ENCODE peak calls at places on chromosomes 1 and 21, in nine cellular contexts. F, Z, A, Y, H, N, Q, T and J are unnamed samples. For H3K4me1 and H3K27me3, the result is how much of the 10 kb centered on the place peaks cover.

GRCh38 chr21:31710586-31710985 is 21.3 kb downstream of the SCAF4 start:
- DNase-seq in Q (no peak), N (peak), T (no peak), Y (no peak), Z (peak), A (no peak), F (no peak), H (no peak), J (peak)

GRCh38 chr1:44723064-44723463 is 7.9 kb downstream of the RNU5D-1 start:
- DNase-seq in H (no peak), Y (no peak), T (peak), F (no peak), A (no peak), Q (no peak), Z (no peak), N (no peak), J (no peak)

GRCh38 chr1:62386351-62387121 is 50.3 kb upstream of the USP1 start:
- DNase-seq in A (no peak), H (no peak), Q (no peak), F (no peak), T (no peak), Y (no peak), N (no peak), Z (peak), J (peak)

GRCh38 chr1:10457910-10458309 is 8.1 kb downstream of the CORT start:
- DNase-seq in H (no peak), Y (no peak), F (no peak), Q (no peak), N (no peak), A (no peak), Z (no peak), T (no peak), J (no peak)

GRCh38 chr1:112508242-112509004 is at the start of gene WNT2B:
- DNase-seq in T (peak), N (no peak), A (peak), H (peak), Q (no peak), Z (no peak), Y (peak), F (no peak), J (no peak)

GRCh38 chr1:235642943-235643371 is 6.6 kb downstream of the GNG4 start:
- DNase-seq in T (no peak), H (no peak), Z (no peak), Y (no peak), Q (no peak), F (no peak), A (peak), N (no peak), J (no peak)

GRCh38 chr1:224262373-224263054 is 67.5 kb downstream of the NVL start:
- DNase-seq in T (no peak), Q (no peak), F (no peak), Y (no peak), H (no peak), Z (no peak), A (no peak), N (peak), J (no peak)

GRCh38 chr1:56827711-56828110 is 8.5 kb upstream of the FYB2 start:
- DNase-seq in Y (no peak), Z (no peak), T (no peak), Q (no peak), F (no peak), A (no peak), N (no peak), H (no peak), J (no peak)

GRCh38 chr1:31441558-31441957 is 28.5 kb downstream of the SERINC2 start:
- DNase-seq in F (no peak), T (no peak), Z (no peak), Y (no peak), N (no peak), H (no peak), A (no peak), Q (no peak), J (no peak)

GRCh38 chr1:182601416-182601786 is 2.8 kb downstream of the RGS16 start:
- DNase-seq in Q (peak), F (peak), Y (peak), Z (peak), N (peak), H (peak), T (peak), A (peak), J (peak)

GRCh38 chr1:13965770-13966398 is 265.9 kb downstream of the PRDM2 start:
- DNase-seq in N (peak), A (peak), Z (peak), T (peak), H (no peak), Q (no peak), Y (peak), F (peak), J (peak)

GRCh38 chr1:192788184-192788583 is 20.7 kb upstream of the RGS2 start:
- DNase-seq in T (no peak), N (peak), Y (no peak), Q (no peak), H (no peak), Z (peak), F (peak), A (peak), J (peak)

GRCh38 chr1:29931477-29932175 is 695.3 kb downstream of the PTPRU start:
- DNase-seq in Z (no peak), Q (no peak), Y (no peak), A (no peak), F (no peak), H (no peak), N (no peak), T (no peak), J (no peak)

GRCh38 chr1:227273557-227273956 is 44.7 kb downstream of the CDC42BPA start:
- DNase-seq in F (no peak), A (no peak), Z (peak), H (no peak), T (no peak), Y (no peak), N (peak), Q (no peak), J (no peak)

GRCh38 chr1:116433283-116434257 is 60.5 kb downstream of the ATP1A1 start:
- DNase-seq in Q (no peak), H (no peak), Y (peak), A (no peak), T (no peak), F (peak), N (no peak), Z (peak), J (peak)

GRCh38 chr1:229716064-229716463 is 90.0 kb downstream of the URB2 start:
- DNase-seq in Z (peak), Y (no peak), A (peak), F (no peak), T (no peak), N (peak), H (no peak), Q (no peak), J (peak)

GRCh38 chr1:44270666-44271628 is 57.7 kb downstream of the DMAP1 start:
- DNase-seq in A (no peak), Z (no peak), Q (no peak), N (no peak), F (no peak), Y (peak), H (no peak), T (no peak), J (no peak)

GRCh38 chr21:29091032-29091431 is 17.6 kb upstream of the CCT8 start:
- DNase-seq in N (peak), H (no peak), Y (no peak), Q (no peak), A (no peak), T (no peak), F (no peak), Z (peak), J (peak)

GRCh38 chr1:12778061-12778460 is 4.5 kb downstream of the PRAMEF12 start:
- DNase-seq in Y (no peak), Q (no peak), F (no peak), Z (no peak), T (no peak), N (no peak), A (no peak), H (no peak), J (no peak)

GRCh38 chr1:37107153-37107552 is 72.8 kb upstream of the GRIK3 start:
- DNase-seq in Y (no peak), A (no peak), Z (no peak), Q (no peak), T (no peak), N (no peak), F (no peak), H (no peak), J (no peak)

GRCh38 chr1:53572061-53572801 is 113.0 kb downstream of the DMRTB1 start:
- DNase-seq in Q (peak), Y (peak), F (no peak), Z (peak), N (peak), A (no peak), T (no peak), H (no peak), J (peak)

GRCh38 chr1:225712391-225712790 is 59.5 kb upstream of the ENAH start:
- DNase-seq in Y (no peak), Z (no peak), N (no peak), Q (no peak), A (no peak), F (no peak), H (no peak), T (no peak), J (no peak)

GRCh38 chr1:65264197-65264929 is 45.0 kb upstream of the DNAJC6 start:
- DNase-seq in F (peak), N (no peak), A (peak), Q (no peak), T (no peak), H (no peak), Z (peak), Y (no peak), J (peak)

GRCh38 chr1:84736445-84736844 is 46.2 kb upstream of the SSX2IP start:
- DNase-seq in T (no peak), A (no peak), Q (no peak), H (no peak), Z (no peak), F (no peak), N (no peak), Y (no peak), J (no peak)

GRCh38 chr1:23013657-23014056 is 2.0 kb downstream of the TEX46 start:
- DNase-seq in Z (no peak), A (peak), H (no peak), T (no peak), Y (no peak), F (no peak), N (peak), Q (no peak), J (no peak)

GRCh38 chr1:23904748-23905357 is 8.3 kb downstream of the CNR2 start:
- DNase-seq in Y (no peak), Q (no peak), H (no peak), N (peak), T (no peak), Z (no peak), A (no peak), F (no peak), J (no peak)

GRCh38 chr1:180310095-180310494 is 80.0 kb downstream of the LHX4 start:
- DNase-seq in H (no peak), Z (peak), T (no peak), Q (no peak), F (no peak), Y (no peak), N (peak), A (no peak), J (no peak)

GRCh38 chr1:109197163-109198042 is 16.3 kb upstream of the SARS1 start:
- DNase-seq in Q (peak), A (peak), N (peak), F (peak), T (no peak), Y (no peak), H (no peak), Z (peak), J (peak)

GRCh38 chr1:56397811-56398231 is 181.5 kb downstream of the PLPP3 start:
- DNase-seq in H (no peak), F (no peak), N (peak), A (no peak), Y (no peak), Z (no peak), T (no peak), Q (no peak), J (no peak)

GRCh38 chr1:201062511-201063189 is 39.1 kb upstream of the KIF21B start:
- DNase-seq in Y (no peak), H (no peak), F (no peak), Z (no peak), N (no peak), Q (no peak), T (no peak), A (peak), J (no peak)

GRCh38 chr1:107132195-107132594 is 8.6 kb upstream of the NTNG1 start:
- DNase-seq in H (no peak), N (no peak), T (no peak), Q (no peak), Z (no peak), A (no peak), Y (no peak), F (no peak), J (no peak)

GRCh38 chr1:236890152-236891056 is 95.3 kb downstream of the MTR start:
- DNase-seq in Q (no peak), A (no peak), Y (no peak), F (peak), T (no peak), N (no peak), Z (no peak), H (no peak), J (no peak)

GRCh38 chr1:36562181-36562685 is 79.5 kb upstream of the CSF3R start:
- DNase-seq in Z (no peak), N (no peak), Y (no peak), Q (peak), F (no peak), T (no peak), H (peak), A (peak), J (no peak)

GRCh38 chr1:10835423-10836421 is 39.3 kb upstream of the CASZ1 start:
- DNase-seq in Q (no peak), Y (peak), Z (peak), H (peak), F (peak), T (peak), N (peak), A (peak), J (peak)

GRCh38 chr1:37514350-37515184 is at the start of gene MEAF6:
- DNase-seq in N (peak), Q (peak), H (peak), F (peak), Z (peak), Y (peak), T (peak), A (peak), J (peak)

GRCh38 chr1:197521118-197521739 is 253.2 kb downstream of the CRB1 start:
- DNase-seq in Z (peak), F (no peak), A (no peak), H (no peak), Q (no peak), N (peak), Y (no peak), T (no peak), J (peak)

GRCh38 chr1:212229654-212230053 is 55.6 kb upstream of the PPP2R5A start:
- DNase-seq in A (no peak), Y (no peak), F (no peak), H (no peak), Q (no peak), T (no peak), N (peak), Z (peak), J (peak)

GRCh38 chr21:39556176-39556575 is 56.6 kb upstream of the B3GALT5 start:
- DNase-seq in H (no peak), Y (no peak), T (no peak), F (no peak), Z (no peak), A (peak), N (no peak), Q (no peak), J (no peak)

GRCh38 chr1:153607381-153607780 is 5.6 kb downstream of the S100A16 start:
- DNase-seq in Q (no peak), Z (no peak), H (no peak), F (no peak), Y (no peak), T (no peak), N (no peak), A (no peak), J (no peak)

GRCh38 chr1:53175302-53175913 is 21.2 kb upstream of the CPT2 start:
- DNase-seq in N (no peak), T (no peak), A (no peak), Q (no peak), Y (no peak), H (no peak), F (no peak), Z (peak), J (peak)

GRCh38 chr21:42281196-42281680 is 34.0 kb downstream of the TFF3 start:
- DNase-seq in Y (no peak), N (no peak), T (no peak), A (no peak), F (no peak), Q (no peak), Z (no peak), H (no peak), J (no peak)
- H3K4me1 ChIP-seq in Y (under half), N (under half), T (under half), A (under half), F (under half), Q (under half), Z (under half), H (under half), J (under half)

GRCh38 chr1:19646366-19646765 is 2.3 kb downstream of the NBL1 start:
- DNase-seq in H (no peak), A (no peak), T (no peak), N (peak), Z (no peak), Y (peak), F (no peak), Q (no peak), J (no peak)
- H3K27me3 ChIP-seq in H (under half), A (under half), T (under half), N (under half), Z (under half), Y (under half), F (under half), Q (under half), J (under half)

DNA sequence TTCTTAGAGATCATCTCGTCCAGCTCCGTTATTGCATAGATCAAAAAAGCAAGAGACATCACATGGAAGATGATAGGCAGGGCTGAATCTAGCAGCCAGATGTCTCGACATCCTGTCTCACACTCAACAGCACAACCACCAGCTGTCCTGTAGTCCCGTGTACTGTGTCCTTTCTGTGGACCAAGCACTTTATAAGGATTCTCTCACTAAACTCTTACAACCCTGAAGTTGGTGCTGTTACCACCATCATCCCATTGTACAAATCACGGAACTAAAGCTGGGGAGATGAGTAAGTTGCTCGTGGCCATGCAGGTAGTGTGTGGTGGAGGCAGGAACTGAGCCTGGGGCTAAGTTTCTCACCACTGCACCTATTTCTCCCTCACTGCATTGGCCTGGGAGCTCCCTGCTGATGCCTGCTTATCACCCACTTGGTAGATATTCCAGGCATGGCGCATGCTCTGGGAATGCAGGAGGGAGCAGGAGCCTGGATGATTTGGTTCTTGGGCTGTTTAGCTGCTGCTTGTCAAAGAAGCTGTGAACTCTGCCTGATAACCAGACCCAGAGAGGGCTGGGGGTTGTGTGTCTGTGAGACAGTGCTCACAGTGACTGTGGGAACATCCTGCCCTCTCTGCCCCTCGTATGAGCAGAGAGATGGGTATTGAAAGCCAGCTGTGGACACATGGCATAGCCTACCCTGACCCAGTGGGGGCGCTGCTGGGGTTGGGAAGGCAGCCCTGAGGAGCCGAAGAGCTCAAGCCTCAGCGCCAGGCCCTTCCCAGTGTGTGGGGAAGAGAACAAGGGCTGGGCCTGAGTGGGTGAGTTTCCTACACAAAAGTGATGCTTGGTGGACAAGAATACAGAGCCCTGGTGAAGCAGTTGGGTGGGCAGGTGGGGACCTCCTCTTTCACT is 13.6 kb downstream of the PPFIA4 start:
- DNase-seq in F (no peak), Q (peak), Y (no peak), N (peak), H (no peak), T (no peak), Z (no peak), A (peak), J (no peak)
- H3K4me1 ChIP-seq in F (half or more), Q (under half), Y (under half), N (under half), H (under half), T (under half), Z (under half), A (under half), J (under half)

GRCh38 chr1:78236711-78237110 is 190.9 kb downstream of the GIPC2 start:
- DNase-seq in Z (peak), T (no peak), Y (no peak), F (no peak), Q (no peak), H (no peak), A (no peak), N (peak), J (peak)

GRCh38 chr1:78231894-78232293 is 186.1 kb downstream of the GIPC2 start:
- DNase-seq in T (no peak), Q (no peak), F (no peak), Z (no peak), Y (no peak), A (no peak), N (no peak), H (no peak), J (no peak)

GRCh38 chr1:78231477-78231876 is 185.7 kb downstream of the GIPC2 start:
- DNase-seq in H (no peak), T (no peak), N (no peak), Q (no peak), Z (no peak), Y (peak), A (no peak), F (no peak), J (no peak)

GRCh38 chr1:78229344-78229743 is 183.6 kb downstream of the GIPC2 start:
- DNase-seq in Q (no peak), T (no peak), Y (no peak), N (peak), Z (peak), A (no peak), H (no peak), F (no peak), J (peak)

GRCh38 chr1:78232630-78233029 is 186.9 kb downstream of the GIPC2 start:
- DNase-seq in H (no peak), F (no peak), Z (no peak), T (no peak), A (no peak), N (no peak), Y (no peak), Q (no peak), J (no peak)
- H3K27me3 ChIP-seq in H (under half), F (under half), Z (under half), T (under half), A (under half), N (under half), Y (under half), Q (under half), J (under half)

GRCh38 chr1:199101139-199101538 is 462.3 kb downstream of the PTPRC start:
- DNase-seq in A (no peak), T (no peak), Z (no peak), Q (no peak), N (no peak), H (no peak), F (no peak), Y (no peak), J (no peak)
- H3K4me1 ChIP-seq in A (under half), T (under half), Z (under half), Q (under half), N (under half), H (under half), F (under half), Y (under half), J (under half)

GRCh38 chr1:207312604-207312920 is 8.9 kb upstream of the CD55 start:
- DNase-seq in Z (no peak), F (no peak), N (no peak), T (no peak), A (no peak), Y (no peak), H (no peak), Q (no peak), J (no peak)
- H3K27me3 ChIP-seq in Z (under half), F (under half), N (under half), T (under half), A (under half), Y (under half), H (under half), Q (under half), J (under half)

GRCh38 chr1:21926814-21927530 is 10.1 kb downstream of the HSPG2 start:
- DNase-seq in T (peak), Z (peak), A (no peak), F (no peak), H (no peak), Y (no peak), Q (peak), N (no peak), J (peak)
- H3K4me1 ChIP-seq in T (under half), Z (half or more), A (under half), F (half or more), H (half or more), Y (half or more), Q (under half), N (under half), J (under half)